ENCODE peak calls at places on chromosomes 3 and 15, in seven cellular contexts. B is A549, H is colonic mucosa, Q is Peyer's patch, C is lung, E is AG10803, A is GM23248. X is an unnamed sample.

GRCh38 chr3:6204891-6205290 is 656.0 kb upstream of the GRM7 start:
- DNase-seq in C (no peak), H (no peak), Q (no peak), A (no peak), B (no peak), E (no peak), X (no peak)

GRCh38 chr3:156174229-156174847 is 54.0 kb downstream of the KCNAB1 start:
- DNase-seq in H (no peak), A (peak), C (no peak), Q (no peak), E (peak), B (no peak), X (no peak)

GRCh38 chr3:19199131-19199530 is 50.8 kb downstream of the KCNH8 start:
- DNase-seq in Q (no peak), H (no peak), B (no peak), C (no peak), E (no peak), A (no peak), X (no peak)

GRCh38 chr3:120762575-120762974 is 20.0 kb downstream of the GTF2E1 start:
- DNase-seq in C (no peak), A (no peak), Q (no peak), H (no peak), E (no peak), B (no peak), X (no peak)

GRCh38 chr3:143736651-143737050 is 111.6 kb downstream of the SLC9A9 start:
- DNase-seq in E (peak), Q (no peak), H (no peak), C (no peak), B (no peak), A (peak), X (no peak)

GRCh38 chr3:124774305-124774673 is 44.0 kb downstream of the UMPS start:
- DNase-seq in E (peak), C (no peak), H (no peak), Q (no peak), B (peak), A (peak), X (no peak)

GRCh38 chr3:78880588-78881461 is 887.0 kb downstream of the ROBO1 start:
- DNase-seq in E (peak), Q (no peak), B (no peak), H (no peak), C (no peak), A (peak), X (peak)

GRCh38 chr15:87604857-87605446 is 651.6 kb downstream of the NTRK3 start:
- DNase-seq in E (no peak), Q (no peak), C (no peak), B (peak), A (peak), H (no peak), X (no peak)

GRCh38 chr3:119524931-119525662 is 26.8 kb downstream of the TIMMDC1 start:
- DNase-seq in C (no peak), Q (no peak), H (no peak), B (no peak), A (peak), E (peak), X (no peak)

GRCh38 chr3:197749315-197749600 is 425 bp upstream of the FYTTD1 start:
- DNase-seq in Q (peak), H (peak), E (peak), A (peak), C (peak), B (peak), X (no peak)

DNA sequence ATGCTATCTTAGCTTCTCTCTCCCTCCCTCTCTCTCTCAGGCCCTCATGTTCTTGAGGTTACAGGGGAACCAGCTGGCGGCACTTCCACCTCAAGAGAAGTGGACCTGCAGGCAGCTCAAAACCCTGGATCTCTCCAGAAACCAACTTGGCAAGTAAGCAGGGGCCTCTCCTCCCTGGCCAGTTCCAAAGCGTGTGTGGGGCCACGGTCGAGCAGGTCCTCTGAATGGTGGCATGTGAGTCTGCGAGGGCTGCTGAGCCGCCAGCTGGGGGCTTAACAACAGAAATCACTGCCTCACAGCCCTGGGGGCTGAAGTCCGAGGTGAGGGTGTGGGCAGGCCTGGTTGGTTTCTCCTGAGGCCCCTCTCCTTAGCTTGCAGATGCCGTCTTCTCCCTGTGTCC is 95.1 kb downstream of the LRRK1 start:
- DNase-seq in E (no peak), Q (no peak), A (no peak), B (no peak), C (peak), H (peak), X (no peak)
- H3K4me3 ChIP-seq in E (no peak), Q (no peak), A (no peak), B (no peak), C (no peak), H (no peak), X (no peak)

DNA sequence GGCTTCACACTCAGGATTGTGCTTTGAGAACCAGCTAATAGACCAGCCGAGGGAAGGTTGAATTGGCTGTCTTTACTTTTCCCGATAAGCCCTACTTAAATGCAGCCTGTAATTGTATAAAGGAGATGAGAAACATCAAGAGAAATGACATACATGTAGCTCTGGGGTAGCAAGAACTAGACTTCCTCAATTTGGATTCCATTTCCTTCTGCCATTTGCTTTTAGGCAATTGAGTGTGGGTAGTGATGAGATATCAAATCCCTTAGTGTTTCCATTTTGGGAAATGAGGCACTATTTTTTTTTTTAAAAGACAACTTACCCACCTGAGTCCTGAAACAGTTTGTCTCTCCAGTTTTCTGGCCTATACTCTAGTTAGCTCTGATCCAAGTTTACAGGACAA is 2.2 kb downstream of the INAFM2 start:
- DNase-seq in A (no peak), Q (no peak), E (no peak), H (no peak), B (no peak), C (no peak), X (no peak)
- H3K4me3 ChIP-seq in A (peak), Q (no peak), E (peak), H (no peak), B (no peak), C (no peak), X (no peak)

DNA sequence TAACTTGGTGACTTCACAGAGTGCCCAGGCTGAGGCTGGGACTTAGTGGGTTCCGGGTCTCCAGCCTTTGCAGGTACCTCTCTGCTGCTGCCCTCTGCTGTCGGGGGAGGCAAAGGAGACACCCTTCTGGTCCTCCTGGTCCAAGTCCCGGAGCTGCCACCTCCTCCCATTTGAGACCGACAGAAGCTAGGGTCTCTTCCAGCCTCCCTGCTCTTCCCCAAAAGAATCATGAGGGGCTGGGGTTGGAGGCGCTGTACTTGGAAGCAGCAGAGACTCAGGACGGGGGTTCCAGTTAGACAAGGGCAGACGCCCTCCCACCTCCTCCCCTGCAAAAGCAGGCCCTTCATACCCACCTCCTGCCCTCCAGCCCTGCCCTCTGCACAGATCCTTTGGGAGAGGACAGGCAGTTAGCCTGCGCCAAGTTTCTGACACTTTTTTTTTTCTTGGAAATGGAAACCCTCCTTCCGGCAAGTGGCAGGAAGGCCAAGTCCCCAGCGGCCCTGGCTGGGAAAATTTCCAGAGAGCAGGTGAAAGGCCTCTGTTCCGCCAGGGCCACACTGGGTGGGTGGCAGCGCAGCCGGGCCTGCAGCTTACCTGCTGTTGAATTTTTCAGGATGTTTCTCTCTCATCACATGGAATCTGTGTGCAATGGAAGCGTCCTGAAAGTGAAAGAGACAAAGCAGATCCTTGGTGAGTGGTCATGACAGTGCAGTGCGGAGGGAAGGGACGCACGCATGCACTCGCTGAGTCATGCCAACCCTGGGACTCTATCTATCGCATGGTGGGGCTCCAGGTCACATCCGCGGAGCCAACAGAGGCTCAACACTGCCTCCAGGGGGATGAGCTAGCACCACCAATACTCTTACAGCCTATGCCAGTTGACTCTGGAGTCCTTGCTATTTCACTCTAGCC is 119.9 kb downstream of the DGKG start:
- DNase-seq in H (peak), C (peak), A (peak), Q (peak), E (peak), B (peak), X (no peak)
- H3K4me3 ChIP-seq in H (peak), C (no peak), A (no peak), Q (no peak), E (no peak), B (peak), X (no peak)

DNA sequence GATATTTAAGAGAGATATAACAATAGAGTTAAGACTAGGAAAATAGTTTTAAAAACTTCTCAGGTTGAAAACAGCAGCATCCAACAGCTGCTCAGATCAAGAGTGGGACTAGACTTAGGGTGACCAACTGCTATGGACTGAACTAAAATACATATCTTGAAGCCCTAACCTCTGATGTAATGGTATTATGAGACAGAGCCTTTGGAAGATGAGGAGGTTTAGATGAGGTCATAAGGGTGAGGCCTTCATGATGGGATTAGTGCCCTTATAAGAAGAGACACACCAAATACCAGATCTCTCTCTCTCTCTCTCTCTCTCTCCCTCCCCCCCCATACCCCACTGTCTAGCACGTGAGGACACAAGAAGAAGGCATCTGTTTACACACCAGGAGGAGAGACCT is 37.4 kb upstream of the GALNT15 start:
- DNase-seq in A (peak), B (no peak), Q (no peak), E (no peak), H (no peak), C (no peak), X (no peak)
- H3K4me3 ChIP-seq in A (no peak), B (no peak), Q (no peak), E (no peak), H (no peak), C (no peak), X (no peak)

DNA sequence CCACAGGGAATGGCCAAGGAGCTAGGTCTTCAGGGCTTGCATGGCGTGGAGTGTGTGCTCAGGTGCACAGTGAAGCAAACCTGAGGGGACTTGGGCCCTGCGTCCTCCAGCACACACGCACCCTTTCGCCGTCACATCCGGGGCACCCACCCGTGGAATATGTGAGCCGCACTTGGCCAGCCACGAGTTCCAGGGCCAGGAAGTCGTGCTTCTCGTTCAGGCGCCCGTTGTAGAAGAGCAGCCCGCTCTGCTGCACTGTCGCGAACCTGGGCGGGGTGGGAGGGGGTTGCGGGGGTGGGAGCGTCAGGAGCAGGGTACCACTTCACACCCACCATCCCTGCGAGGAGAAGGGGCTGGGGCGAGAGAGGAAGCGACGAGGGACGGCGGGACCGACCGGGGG is 7.1 kb downstream of the CELSR3 start:
- DNase-seq in Q (peak), A (peak), C (no peak), H (no peak), E (no peak), B (no peak), X (no peak)
- H3K4me3 ChIP-seq in Q (peak), A (peak), C (no peak), H (peak), E (peak), B (peak), X (peak)